ENCODE peak calls at places on chromosomes 13 and 19, in nine cellular contexts. H, V, S, J, X, U, R, Y and L are unnamed samples.

GRCh38 chr13:114282143-114282685 is 813 bp downstream of the UPF3A start:
- DNase-seq in H (no peak), V (peak; percentile 54), S (peak; percentile 30), J (peak; percentile 47), X (peak; percentile 78), U (peak; percentile 82), R (peak; percentile 44), Y (peak; percentile 56), L (peak; percentile 16)

GRCh38 chr13:47598340-47598911 is 402.6 kb downstream of the SUCLA2 start:
- DNase-seq in H (no peak), V (no peak), S (no peak), J (no peak), X (peak; percentile 7), U (peak; percentile 7), R (no peak), Y (no peak), L (no peak)

GRCh38 chr13:109254271-109254670 is 532.1 kb downstream of the IRS2 start:
- DNase-seq in H (no peak), V (no peak), S (no peak), J (no peak), X (no peak), U (no peak), R (no peak), Y (no peak), L (no peak)

GRCh38 chr13:110556224-110556606 is 5.3 kb downstream of the RAB20 start:
- DNase-seq in H (no peak), V (peak; percentile 24), S (no peak), J (no peak), X (no peak), U (no peak), R (no peak), Y (no peak), L (no peak)

GRCh38 chr19:3440082-3440481 is 40.2 kb downstream of the SMIM24 start:
- DNase-seq in H (no peak), V (no peak), S (peak; percentile 50), J (peak; percentile 57), X (peak; percentile 67), U (peak; percentile 91), R (peak; percentile 69), Y (peak; percentile 65), L (no peak)

GRCh38 chr19:38975214-38975860 is at the start of gene FBXO17:
- DNase-seq in H (no peak), V (peak; percentile 55), S (peak; percentile 47), J (peak; percentile 44), X (peak; percentile 90), U (peak; percentile 70), R (peak; percentile 27), Y (peak; percentile 85), L (peak; percentile 42)

GRCh38 chr13:61695147-61695546 is 279.5 kb upstream of the PCDH20 start:
- DNase-seq in H (peak; percentile 4), V (no peak), S (no peak), J (no peak), X (no peak), U (no peak), R (no peak), Y (no peak), L (no peak)

GRCh38 chr19:19463348-19464117 is 51.8 kb downstream of the TSSK6 start:
- DNase-seq in H (no peak), V (no peak), S (no peak), J (no peak), X (no peak), U (no peak), R (no peak), Y (no peak), L (no peak)

GRCh38 chr19:2887391-2887914 is 13.3 kb upstream of the ZNF57 start:
- DNase-seq in H (peak; percentile 64), V (no peak), S (peak; percentile 76), J (no peak), X (peak; percentile 78), U (peak; percentile 90), R (no peak), Y (peak; percentile 71), L (peak; percentile 39)

GRCh38 chr13:67048793-67049150 is 181.4 kb downstream of the PCDH9 start:
- DNase-seq in H (no peak), V (no peak), S (no peak), J (no peak), X (no peak), U (no peak), R (no peak), Y (no peak), L (no peak)

GRCh38 chr19:49676136-49676689 is 858 bp upstream of the PRMT1 start:
- DNase-seq in H (peak; percentile 97), V (peak; percentile 86), S (peak; percentile 80), J (peak; percentile 84), X (peak; percentile 83), U (peak; percentile 94), R (peak; percentile 90), Y (peak; percentile 94), L (peak; percentile 75)

GRCh38 chr13:76538004-76538403 is 348.2 kb downstream of the KCTD12 start:
- DNase-seq in H (no peak), V (no peak), S (no peak), J (no peak), X (no peak), U (peak; percentile 9), R (no peak), Y (no peak), L (no peak)

GRCh38 chr13:43374621-43375020 is 351.2 kb downstream of the DNAJC15 start:
- DNase-seq in H (no peak), V (no peak), S (no peak), J (no peak), X (no peak), U (no peak), R (no peak), Y (no peak), L (no peak)

GRCh38 chr13:112202266-112202665 is 135.3 kb downstream of the SOX1 start:
- DNase-seq in H (no peak), V (no peak), S (no peak), J (no peak), X (no peak), U (no peak), R (no peak), Y (no peak), L (no peak)

GRCh38 chr13:108302279-108302678 is 32.8 kb downstream of the TNFSF13B start:
- DNase-seq in H (no peak), V (no peak), S (no peak), J (no peak), X (no peak), U (no peak), R (no peak), Y (no peak), L (no peak)

GRCh38 chr13:45786293-45786920 is 65.1 kb downstream of the SIAH3 start:
- DNase-seq in H (no peak), V (no peak), S (no peak), J (peak; percentile 47), X (peak; percentile 34), U (no peak), R (no peak), Y (no peak), L (no peak)

DNA sequence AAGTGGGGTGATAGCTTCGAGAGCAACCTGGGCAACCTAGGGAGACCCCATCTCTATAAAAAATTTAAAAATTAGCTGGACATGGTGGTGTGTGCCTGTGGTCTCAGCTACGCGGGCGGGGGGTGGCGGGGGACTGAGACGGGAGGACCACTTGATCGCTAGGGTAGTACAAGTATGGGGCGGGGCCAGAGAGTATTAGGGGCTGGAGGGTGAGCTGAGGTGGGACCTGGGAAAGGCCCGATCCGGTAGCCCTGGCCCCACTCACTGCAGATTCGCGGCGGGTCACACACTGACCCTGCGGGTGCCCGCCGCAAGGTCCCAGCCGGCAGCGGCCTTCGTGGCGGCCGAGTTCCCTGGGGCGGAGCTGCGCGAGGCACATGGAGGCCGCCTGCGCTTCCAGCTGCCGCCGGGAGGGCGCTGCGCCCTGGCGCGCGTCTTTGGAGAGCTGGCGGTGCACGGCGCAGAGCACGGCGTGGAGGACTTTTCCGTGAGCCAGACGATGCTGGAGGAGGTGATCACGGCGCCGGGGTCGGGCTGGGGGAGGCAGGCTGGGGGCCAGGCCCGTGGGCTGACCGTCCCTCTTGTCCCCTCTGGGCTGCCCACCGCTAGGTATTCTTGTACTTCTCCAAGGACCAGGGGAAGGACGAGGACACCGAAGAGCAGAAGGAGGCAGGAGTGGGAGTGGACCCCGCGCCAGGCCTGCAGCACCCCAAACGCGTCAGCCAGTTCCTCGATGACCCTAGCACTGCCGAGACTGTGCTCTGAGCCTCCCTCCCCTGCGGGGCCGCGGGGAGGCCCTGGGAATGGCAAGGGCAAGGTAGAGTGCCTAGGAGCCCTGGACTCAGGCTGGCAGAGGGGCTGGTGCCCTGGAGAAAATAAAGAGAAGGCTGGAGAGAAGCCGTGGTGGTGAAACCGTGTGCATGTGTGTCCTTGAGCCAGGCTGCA is 2.0 kb upstream of the ARHGAP45 start:
- DNase-seq in H (peak; percentile 56), V (no peak), S (no peak), J (peak; percentile 81), X (peak; percentile 88), U (peak; percentile 90), R (peak; percentile 81), Y (peak; percentile 72), L (peak; percentile 38)
- H3K4me1 ChIP-seq in H (peaks cover 36% of the 10 kb centered on the region), V (peaks cover 9% of the 10 kb centered on the region), S (peaks cover 37% of the 10 kb centered on the region), J (peaks cover 62% of the 10 kb centered on the region), X (peaks cover 20% of the 10 kb centered on the region), U (peaks cover 8% of the 10 kb centered on the region), R (peaks cover 53% of the 10 kb centered on the region), Y (peaks cover 80% of the 10 kb centered on the region), L (peaks cover 6% of the 10 kb centered on the region)

GRCh38 chr13:33072282-33072681 is 56.1 kb downstream of the KL start:
- DNase-seq in H (no peak), V (no peak), S (no peak), J (no peak), X (no peak), U (no peak), R (no peak), Y (no peak), L (no peak)

GRCh38 chr13:33070713-33071112 is 54.5 kb downstream of the KL start:
- DNase-seq in H (no peak), V (no peak), S (no peak), J (no peak), X (no peak), U (no peak), R (no peak), Y (no peak), L (no peak)

GRCh38 chr13:33075996-33076395 is 59.8 kb downstream of the KL start:
- DNase-seq in H (no peak), V (no peak), S (no peak), J (no peak), X (no peak), U (no peak), R (no peak), Y (no peak), L (no peak)

GRCh38 chr13:33072759-33073158 is 56.5 kb downstream of the KL start:
- DNase-seq in H (no peak), V (no peak), S (no peak), J (no peak), X (no peak), U (no peak), R (no peak), Y (no peak), L (no peak)

GRCh38 chr13:33073338-33073737 is 57.1 kb downstream of the KL start:
- DNase-seq in H (no peak), V (no peak), S (no peak), J (no peak), X (no peak), U (no peak), R (no peak), Y (no peak), L (no peak)
- TF ChIP-seq POLR2AphosphoS5 in H (no peak), V (no peak), S (no peak), J (no peak), X (no peak), U (no peak), R (no peak), Y (no peak), L (no peak)

GRCh38 chr19:21434967-21435544 is 38.1 kb downstream of the ZNF493 start:
- DNase-seq in H (no peak), V (no peak), S (no peak), J (no peak), X (peak; percentile 34), U (peak; percentile 20), R (no peak), Y (no peak), L (peak; percentile 18)
- TF ChIP-seq CTCF in H (no peak), V (no peak), S (no peak), J (no peak), X (no peak), U (peak; percentile 41), R (no peak), Y (peak; percentile 11), L (no peak)

GRCh38 chr13:83995930-83996329 is 113.7 kb upstream of the SLITRK1 start:
- DNase-seq in H (no peak), V (no peak), S (no peak), J (no peak), X (no peak), U (no peak), R (no peak), Y (no peak), L (no peak)
- H3K4me1 ChIP-seq in H (no peaks in the 10 kb centered on the region), V (no peaks in the 10 kb centered on the region), S (no peaks in the 10 kb centered on the region), J (no peaks in the 10 kb centered on the region), X (no peaks in the 10 kb centered on the region), U (no peaks in the 10 kb centered on the region), R (no peaks in the 10 kb centered on the region), Y (no peaks in the 10 kb centered on the region), L (no peaks in the 10 kb centered on the region)